ENCODE peak calls at places on chromosomes 16 and 17, in seven cellular contexts. N, V, B, L, U, Q and G are unnamed samples.
A peak's percentile ranks its signal among the peaks of the same experiment; 100 is the strongest.

GRCh38 chr16:5884996-5885395 is 787.4 kb upstream of the EEF2KMT start:
- DNase-seq in Q (no peak), L (no peak), N (no peak), B (no peak), V (no peak), U (no peak), G (no peak)

GRCh38 chr16:73565263-73565662 is 517.3 kb upstream of the ZFHX3 start:
- DNase-seq in B (no peak), Q (peak; percentile 50), L (no peak), V (no peak), N (no peak), U (no peak), G (no peak)

GRCh38 chr16:66618588-66618987 is 14.1 kb downstream of the CMTM3 start:
- DNase-seq in L (no peak), Q (no peak), V (no peak), N (no peak), U (peak; percentile 34), B (no peak), G (no peak)

GRCh38 chr16:28587386-28587785 is 9.5 kb downstream of the SULT1A2 start:
- DNase-seq in B (no peak), Q (no peak), V (no peak), U (no peak), N (no peak), L (no peak), G (no peak)

GRCh38 chr16:80023865-80024264 is 423.3 kb upstream of the MAF start:
- DNase-seq in U (no peak), L (no peak), B (no peak), V (no peak), N (no peak), Q (no peak), G (no peak)

GRCh38 chr16:4501071-4501478 is 24.9 kb downstream of the HMOX2 start:
- DNase-seq in B (no peak), V (no peak), N (no peak), U (no peak), Q (no peak), L (no peak), G (peak; percentile 50)

GRCh38 chr17:73199751-73200317 is 7.0 kb downstream of the COG1 start:
- DNase-seq in V (no peak), U (no peak), L (no peak), Q (no peak), N (no peak), B (no peak), G (no peak)

GRCh38 chr17:20706752-20707372 is 127.3 kb downstream of the CDRT15L2 start:
- DNase-seq in Q (no peak), U (no peak), B (peak; percentile 22), N (no peak), L (no peak), V (no peak), G (no peak)

GRCh38 chr17:80773243-80773991 is 218.2 kb upstream of the CHMP6 start:
- DNase-seq in B (peak; percentile 58), Q (peak; percentile 48), U (no peak), N (no peak), L (peak; percentile 79), V (peak; percentile 59), G (no peak)
- H3K27ac ChIP-seq in B (peak overlapping the region; percentile 87), Q (no peak overlapping the region), U (no peak overlapping the region), N (no peak overlapping the region), L (peak overlapping the region; percentile 83), V (no peak overlapping the region), G (no peak overlapping the region)

GRCh38 chr17:56896968-56897359 is 16.9 kb downstream of the TRIM25 start:
- DNase-seq in Q (no peak), N (no peak), B (peak; percentile 62), L (no peak), U (no peak), V (no peak), G (no peak)

GRCh38 chr17:56897646-56898424 is 16.0 kb downstream of the TRIM25 start:
- DNase-seq in U (no peak), B (peak; percentile 43), N (no peak), Q (no peak), V (no peak), L (no peak), G (no peak)

GRCh38 chr17:56896217-56896967 is 17.5 kb downstream of the TRIM25 start:
- DNase-seq in Q (peak; percentile 30), U (no peak), B (no peak), V (no peak), L (no peak), N (no peak), G (no peak)

GRCh38 chr17:56899403-56899802 is 14.4 kb downstream of the TRIM25 start:
- DNase-seq in Q (no peak), L (no peak), N (no peak), V (no peak), B (no peak), U (no peak), G (no peak)

GRCh38 chr17:56898874-56899273 is 15.0 kb downstream of the TRIM25 start:
- DNase-seq in U (no peak), V (no peak), L (no peak), B (peak; percentile 36), Q (no peak), N (no peak), G (no peak)
- H3K27ac ChIP-seq in U (no peak overlapping the region), V (no peak overlapping the region), L (no peak overlapping the region), B (no peak overlapping the region), Q (no peak overlapping the region), N (no peak overlapping the region), G (no peak overlapping the region)

DNA sequence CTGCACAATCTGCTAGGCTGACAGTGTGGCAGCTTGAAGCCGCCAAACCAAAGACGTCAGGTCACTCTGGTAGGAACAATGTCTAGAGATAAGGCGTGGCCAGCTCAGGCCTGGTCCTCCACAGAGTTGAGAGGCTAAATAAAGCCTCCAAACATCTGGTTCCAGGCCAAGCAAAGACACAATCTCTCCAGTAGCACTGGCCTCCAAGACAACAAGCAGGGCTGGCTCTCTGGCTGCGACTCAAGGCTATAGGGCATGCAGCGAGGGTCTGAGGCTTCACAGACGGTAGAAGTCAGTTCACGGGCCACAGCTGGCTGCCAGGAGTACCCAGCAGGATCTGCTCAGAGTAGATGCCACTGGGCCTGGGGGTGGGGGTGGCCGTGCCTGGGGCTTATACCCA is 75.6 kb downstream of the ABR start:
- DNase-seq in B (no peak), U (no peak), L (no peak), V (peak; percentile 82), N (no peak), Q (no peak), G (no peak)
- H3K27ac ChIP-seq in B (no peak overlapping the region), U (no peak overlapping the region), L (peak overlapping the region; percentile 79), V (peak overlapping the region; percentile 63), N (no peak overlapping the region), Q (no peak overlapping the region), G (no peak overlapping the region)

GRCh38 chr16:19166500-19166899 is 1.5 kb upstream of the SYT17 start:
- DNase-seq in Q (no peak), L (no peak), U (no peak), B (no peak), V (no peak), N (no peak), G (no peak)

GRCh38 chr16:19170043-19170655 is 2.1 kb downstream of the SYT17 start:
- DNase-seq in V (no peak), U (no peak), N (no peak), L (no peak), Q (no peak), B (no peak), G (no peak)

GRCh38 chr16:19169081-19169639 is 1.1 kb downstream of the SYT17 start:
- DNase-seq in N (no peak), U (no peak), L (no peak), Q (no peak), V (no peak), B (no peak), G (peak; percentile 2)

GRCh38 chr16:19167710-19168172 is 299 bp upstream of the SYT17 start:
- DNase-seq in N (peak; percentile 35), Q (peak; percentile 76), B (peak; percentile 83), U (peak; percentile 31), L (peak; percentile 45), V (peak; percentile 50), G (peak; percentile 68)

GRCh38 chr16:19168173-19169080 is at the start of gene SYT17:
- DNase-seq in V (peak; percentile 14), N (no peak), B (peak; percentile 64), L (no peak), U (no peak), Q (peak; percentile 55), G (peak; percentile 57)
- H3K27ac ChIP-seq in V (no peak within 1 kb of the TSS), N (no peak within 1 kb of the TSS), B (peak within 1 kb of the TSS; percentile 74), L (no peak within 1 kb of the TSS), U (no peak within 1 kb of the TSS), Q (no peak within 1 kb of the TSS), G (no peak within 1 kb of the TSS)

DNA sequence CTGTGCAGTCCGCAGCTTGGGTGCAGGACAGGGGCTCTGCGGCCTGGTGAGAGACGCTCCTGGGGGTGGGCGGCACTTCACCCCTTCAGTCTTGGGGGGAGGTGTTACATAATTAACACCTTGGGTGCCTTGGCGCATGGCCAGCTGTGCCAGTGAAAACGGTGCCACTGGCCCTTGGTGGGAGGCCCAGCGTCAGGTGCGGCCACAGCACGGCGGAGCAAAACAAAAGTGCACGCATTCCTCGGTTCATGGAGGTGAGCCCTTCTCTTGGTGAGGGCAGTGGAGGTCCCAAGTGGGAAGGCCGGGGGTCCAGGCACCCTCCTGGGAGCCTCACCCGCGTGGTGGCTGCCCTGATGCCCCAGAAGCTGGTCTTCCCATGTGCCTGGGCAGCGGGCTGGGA is 89.8 kb downstream of the ENGASE start:
- DNase-seq in U (no peak), V (no peak), L (no peak), N (no peak), B (no peak), Q (no peak), G (no peak)
- H3K27ac ChIP-seq in U (no peak overlapping the region), V (no peak overlapping the region), L (no peak overlapping the region), N (no peak overlapping the region), B (no peak overlapping the region), Q (no peak overlapping the region), G (no peak overlapping the region)

GRCh38 chr16:68259007-68259406 is 5.3 kb upstream of the SLC7A6 start:
- DNase-seq in L (no peak), B (no peak), N (no peak), V (no peak), U (no peak), Q (no peak), G (no peak)

GRCh38 chr16:68257251-68257905 is 6.9 kb upstream of the SLC7A6 start:
- DNase-seq in U (no peak), B (peak; percentile 63), L (no peak), V (no peak), N (peak; percentile 96), Q (no peak), G (peak; percentile 64)

GRCh38 chr16:68255712-68256111 is 8.6 kb upstream of the SLC7A6 start:
- DNase-seq in L (no peak), U (no peak), V (no peak), Q (no peak), N (no peak), B (no peak), G (no peak)

GRCh38 chr16:68257906-68258800 is 6.2 kb upstream of the SLC7A6 start:
- DNase-seq in U (no peak), Q (no peak), V (no peak), N (peak; percentile 80), L (no peak), B (peak; percentile 66), G (peak; percentile 99)

GRCh38 chr16:68259421-68259820 is 4.9 kb upstream of the SLC7A6 start:
- DNase-seq in U (no peak), Q (no peak), V (no peak), N (no peak), L (no peak), B (no peak), G (no peak)
- H3K27ac ChIP-seq in U (no peak overlapping the region), Q (no peak overlapping the region), V (peak overlapping the region; percentile 35), N (no peak overlapping the region), L (peak overlapping the region; percentile 77), B (peak overlapping the region; percentile 88), G (peak overlapping the region; percentile 95)